ENCODE peak calls at places on chromosomes 4 and X, in ten cellular contexts. One of them, this sample, is unnamed.

GRCh38 chr4:25467843-25468242 is 90.8 kb downstream of the ANAPC4 start:
- DNase-seq in MM.1S: no peak
- DNase-seq in HCT116: no peak
- DNase-seq in K562: no peak
- DNase-seq in fibroblast of lung: no peak
- DNase-seq in mammary epithelial cell: no peak
- DNase-seq in HepG2: no peak
- DNase-seq in GM23248: no peak
- DNase-seq in neural progenitor cell: no peak
- DNase-seq in endothelial cell of umbilical vein: peak
- DNase-seq in this sample: no peak

GRCh38 chr4:163540977-163541376 is 46.5 kb downstream of the TMA16 start:
- DNase-seq in HCT116: no peak
- DNase-seq in fibroblast of lung: peak
- DNase-seq in neural progenitor cell: no peak
- DNase-seq in GM23248: peak
- DNase-seq in K562: no peak
- DNase-seq in MM.1S: no peak
- DNase-seq in HepG2: no peak
- DNase-seq in endothelial cell of umbilical vein: no peak
- DNase-seq in mammary epithelial cell: peak
- DNase-seq in this sample: peak

GRCh38 chrX:155857561-155857960 is 23.6 kb upstream of the VAMP7 start:
- DNase-seq in neural progenitor cell: no peak
- DNase-seq in MM.1S: peak
- DNase-seq in GM23248: peak
- DNase-seq in mammary epithelial cell: no peak
- DNase-seq in HepG2: no peak
- DNase-seq in fibroblast of lung: peak
- DNase-seq in endothelial cell of umbilical vein: no peak
- DNase-seq in K562: no peak
- DNase-seq in HCT116: no peak
- DNase-seq in this sample: no peak

GRCh38 chrX:134671207-134671750 is 13.0 kb upstream of the PLAC1 start:
- DNase-seq in K562: no peak
- DNase-seq in fibroblast of lung: no peak
- DNase-seq in neural progenitor cell: no peak
- DNase-seq in HepG2: no peak
- DNase-seq in MM.1S: no peak
- DNase-seq in HCT116: no peak
- DNase-seq in mammary epithelial cell: no peak
- DNase-seq in endothelial cell of umbilical vein: peak
- DNase-seq in GM23248: no peak
- DNase-seq in this sample: no peak

GRCh38 chrX:9611436-9612145 is 146.7 kb downstream of the TBL1X start:
- DNase-seq in HepG2: peak
- DNase-seq in MM.1S: no peak
- DNase-seq in GM23248: peak
- DNase-seq in K562: no peak
- DNase-seq in mammary epithelial cell: no peak
- DNase-seq in neural progenitor cell: peak
- DNase-seq in HCT116: no peak
- DNase-seq in fibroblast of lung: no peak
- DNase-seq in endothelial cell of umbilical vein: peak
- DNase-seq in this sample: peak

GRCh38 chrX:135484636-135485289 is 35.7 kb upstream of the INTS6L start:
- DNase-seq in fibroblast of lung: peak
- DNase-seq in GM23248: peak
- DNase-seq in K562: peak
- DNase-seq in mammary epithelial cell: peak
- DNase-seq in MM.1S: peak
- DNase-seq in HepG2: peak
- DNase-seq in HCT116: peak
- DNase-seq in neural progenitor cell: peak
- DNase-seq in endothelial cell of umbilical vein: peak
- DNase-seq in this sample: peak

GRCh38 chrX:155148724-155149537 is 67.3 kb upstream of the VBP1 start:
- DNase-seq in HCT116: no peak
- DNase-seq in K562: peak
- DNase-seq in endothelial cell of umbilical vein: peak
- DNase-seq in fibroblast of lung: peak
- DNase-seq in mammary epithelial cell: peak
- DNase-seq in GM23248: peak
- DNase-seq in MM.1S: no peak
- DNase-seq in HepG2: peak
- DNase-seq in neural progenitor cell: peak
- DNase-seq in this sample: no peak

GRCh38 chr4:128876194-128876593 is 66.7 kb downstream of the JADE1 start:
- DNase-seq in GM23248: no peak
- DNase-seq in HCT116: no peak
- DNase-seq in MM.1S: no peak
- DNase-seq in fibroblast of lung: no peak
- DNase-seq in endothelial cell of umbilical vein: no peak
- DNase-seq in neural progenitor cell: no peak
- DNase-seq in mammary epithelial cell: no peak
- DNase-seq in HepG2: no peak
- DNase-seq in K562: no peak
- DNase-seq in this sample: no peak

GRCh38 chrX:123348468-123348867 is 164.4 kb downstream of the GRIA3 start:
- DNase-seq in HCT116: no peak
- DNase-seq in HepG2: no peak
- DNase-seq in MM.1S: no peak
- DNase-seq in fibroblast of lung: no peak
- DNase-seq in GM23248: peak
- DNase-seq in mammary epithelial cell: no peak
- DNase-seq in K562: no peak
- DNase-seq in neural progenitor cell: no peak
- DNase-seq in endothelial cell of umbilical vein: no peak
- DNase-seq in this sample: peak

GRCh38 chrX:112832481-112833095 is 8.0 kb downstream of the AMOT start:
- DNase-seq in HepG2: no peak
- DNase-seq in endothelial cell of umbilical vein: no peak
- DNase-seq in mammary epithelial cell: peak
- DNase-seq in HCT116: peak
- DNase-seq in MM.1S: peak
- DNase-seq in GM23248: peak
- DNase-seq in neural progenitor cell: no peak
- DNase-seq in fibroblast of lung: no peak
- DNase-seq in K562: no peak
- DNase-seq in this sample: peak

DNA sequence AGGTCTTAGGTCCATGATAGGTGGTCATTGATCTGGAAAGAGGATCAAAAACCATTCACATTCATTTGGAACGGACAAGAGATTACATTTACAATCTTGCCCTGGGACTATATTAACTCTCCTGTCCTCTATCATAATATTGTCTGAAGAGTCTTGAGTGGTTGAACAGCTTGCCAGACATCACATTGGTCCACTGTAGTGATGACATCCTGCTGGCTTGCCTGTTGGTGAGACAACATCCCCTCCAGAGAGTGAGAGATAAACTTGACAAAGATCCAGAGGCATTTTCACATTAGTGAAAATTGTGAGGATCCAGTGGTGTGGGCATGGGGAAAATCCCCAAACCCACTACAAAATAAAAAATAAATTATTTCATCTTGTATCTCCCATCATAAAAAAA is 155.7 kb upstream of the LEF1 start:
- DNase-seq in HCT116: no peak
- DNase-seq in K562: no peak
- DNase-seq in MM.1S: no peak
- DNase-seq in GM23248: no peak
- DNase-seq in neural progenitor cell: no peak
- DNase-seq in fibroblast of lung: no peak
- DNase-seq in HepG2: no peak
- DNase-seq in mammary epithelial cell: no peak
- DNase-seq in endothelial cell of umbilical vein: no peak
- DNase-seq in this sample: no peak
- H3K4me2 ChIP-seq in HCT116: no peak
- H3K4me2 ChIP-seq in K562: no peak
- H3K4me2 ChIP-seq in MM.1S: no peak
- H3K4me2 ChIP-seq in GM23248: no peak
- H3K4me2 ChIP-seq in neural progenitor cell: no peak
- H3K4me2 ChIP-seq in fibroblast of lung: no peak
- H3K4me2 ChIP-seq in HepG2: no peak
- H3K4me2 ChIP-seq in mammary epithelial cell: no peak
- H3K4me2 ChIP-seq in endothelial cell of umbilical vein: no peak
- H3K4me2 ChIP-seq in this sample: no peak

GRCh38 chr4:112521123-112522116 is 5.4 kb upstream of the NEUROG2 start:
- DNase-seq in MM.1S: no peak
- DNase-seq in fibroblast of lung: no peak
- DNase-seq in mammary epithelial cell: no peak
- DNase-seq in neural progenitor cell: peak
- DNase-seq in K562: no peak
- DNase-seq in GM23248: no peak
- DNase-seq in HepG2: no peak
- DNase-seq in HCT116: no peak
- DNase-seq in endothelial cell of umbilical vein: no peak
- DNase-seq in this sample: no peak

GRCh38 chr4:112523764-112524505 is 8.0 kb upstream of the NEUROG2 start:
- DNase-seq in MM.1S: peak
- DNase-seq in GM23248: peak
- DNase-seq in neural progenitor cell: peak
- DNase-seq in HCT116: peak
- DNase-seq in fibroblast of lung: no peak
- DNase-seq in HepG2: peak
- DNase-seq in endothelial cell of umbilical vein: no peak
- DNase-seq in K562: peak
- DNase-seq in mammary epithelial cell: peak
- DNase-seq in this sample: no peak

GRCh38 chr4:112522389-112522788 is 6.4 kb upstream of the NEUROG2 start:
- DNase-seq in HepG2: no peak
- DNase-seq in mammary epithelial cell: no peak
- DNase-seq in GM23248: no peak
- DNase-seq in MM.1S: no peak
- DNase-seq in HCT116: no peak
- DNase-seq in fibroblast of lung: no peak
- DNase-seq in endothelial cell of umbilical vein: no peak
- DNase-seq in K562: no peak
- DNase-seq in neural progenitor cell: peak
- DNase-seq in this sample: no peak

GRCh38 chr4:112520598-112521122 is 4.7 kb upstream of the NEUROG2 start:
- DNase-seq in K562: no peak
- DNase-seq in mammary epithelial cell: no peak
- DNase-seq in endothelial cell of umbilical vein: no peak
- DNase-seq in fibroblast of lung: no peak
- DNase-seq in HCT116: no peak
- DNase-seq in HepG2: no peak
- DNase-seq in neural progenitor cell: no peak
- DNase-seq in GM23248: no peak
- DNase-seq in MM.1S: no peak
- DNase-seq in this sample: no peak

GRCh38 chr4:112523008-112523440 is 7.0 kb upstream of the NEUROG2 start:
- DNase-seq in K562: peak
- DNase-seq in neural progenitor cell: peak
- DNase-seq in MM.1S: peak
- DNase-seq in mammary epithelial cell: peak
- DNase-seq in HCT116: no peak
- DNase-seq in fibroblast of lung: peak
- DNase-seq in endothelial cell of umbilical vein: peak
- DNase-seq in GM23248: no peak
- DNase-seq in HepG2: no peak
- DNase-seq in this sample: peak
- TF ChIP-seq EZH2 in K562: no peak
- TF ChIP-seq EZH2 in neural progenitor cell: no peak
- TF ChIP-seq EZH2 in MM.1S: no peak
- TF ChIP-seq EZH2 in mammary epithelial cell: peak
- TF ChIP-seq EZH2 in HCT116: no peak
- TF ChIP-seq EZH2 in fibroblast of lung: no peak
- TF ChIP-seq EZH2 in endothelial cell of umbilical vein: peak
- TF ChIP-seq EZH2 in GM23248: peak
- TF ChIP-seq EZH2 in HepG2: no peak
- TF ChIP-seq EZH2 in this sample: peak

DNA sequence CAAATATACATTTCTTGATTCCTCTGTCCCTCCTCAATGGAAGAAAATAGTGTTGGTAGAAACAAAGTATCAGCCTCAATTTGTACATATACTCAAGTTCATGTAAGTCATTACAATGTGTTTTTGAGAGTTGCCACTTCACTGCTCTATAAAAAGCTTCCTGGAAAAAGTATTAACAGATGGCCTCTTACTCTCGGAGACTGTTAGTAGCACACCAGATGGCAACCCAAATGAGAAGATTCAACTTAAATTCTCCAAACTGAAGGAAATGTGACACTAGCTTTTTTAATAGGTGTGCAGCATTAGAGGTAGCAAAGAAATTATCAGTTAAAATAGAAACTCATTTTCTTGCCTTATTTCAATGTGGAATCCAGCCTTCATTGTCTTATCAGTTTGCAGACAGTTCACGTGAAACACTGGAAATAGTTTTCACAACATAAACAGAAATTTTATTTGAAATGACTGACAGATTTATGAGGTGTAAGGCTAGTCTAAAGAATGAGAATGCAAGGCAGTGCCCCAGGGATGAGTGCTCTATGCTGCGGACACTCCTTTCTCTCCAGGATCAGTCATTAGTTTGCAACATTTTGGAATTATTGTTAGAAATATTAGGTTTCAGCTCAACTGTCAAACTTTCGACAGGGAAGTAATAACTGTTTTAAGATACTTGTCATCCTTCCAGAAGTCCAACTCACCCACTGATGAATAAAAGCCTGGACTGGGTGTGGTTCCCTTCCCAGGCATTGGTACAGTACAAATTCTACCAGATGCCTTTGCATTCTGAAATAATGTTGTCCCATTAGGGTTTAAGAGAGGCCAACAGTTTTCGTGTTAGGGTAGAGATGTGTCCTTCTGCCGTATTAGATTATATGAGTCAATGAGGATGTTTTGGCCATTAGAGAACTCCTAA is 50.9 kb downstream of the IDS start:
- DNase-seq in K562: no peak
- DNase-seq in HCT116: no peak
- DNase-seq in mammary epithelial cell: peak
- DNase-seq in HepG2: no peak
- DNase-seq in endothelial cell of umbilical vein: no peak
- DNase-seq in GM23248: peak
- DNase-seq in MM.1S: no peak
- DNase-seq in neural progenitor cell: no peak
- DNase-seq in fibroblast of lung: peak
- DNase-seq in this sample: no peak
- H3K9ac ChIP-seq in K562: no peak
- H3K9ac ChIP-seq in HCT116: no peak
- H3K9ac ChIP-seq in mammary epithelial cell: no peak
- H3K9ac ChIP-seq in HepG2: no peak
- H3K9ac ChIP-seq in endothelial cell of umbilical vein: no peak
- H3K9ac ChIP-seq in GM23248: no peak
- H3K9ac ChIP-seq in MM.1S: no peak
- H3K9ac ChIP-seq in neural progenitor cell: no peak
- H3K9ac ChIP-seq in fibroblast of lung: no peak
- H3K9ac ChIP-seq in this sample: no peak

DNA sequence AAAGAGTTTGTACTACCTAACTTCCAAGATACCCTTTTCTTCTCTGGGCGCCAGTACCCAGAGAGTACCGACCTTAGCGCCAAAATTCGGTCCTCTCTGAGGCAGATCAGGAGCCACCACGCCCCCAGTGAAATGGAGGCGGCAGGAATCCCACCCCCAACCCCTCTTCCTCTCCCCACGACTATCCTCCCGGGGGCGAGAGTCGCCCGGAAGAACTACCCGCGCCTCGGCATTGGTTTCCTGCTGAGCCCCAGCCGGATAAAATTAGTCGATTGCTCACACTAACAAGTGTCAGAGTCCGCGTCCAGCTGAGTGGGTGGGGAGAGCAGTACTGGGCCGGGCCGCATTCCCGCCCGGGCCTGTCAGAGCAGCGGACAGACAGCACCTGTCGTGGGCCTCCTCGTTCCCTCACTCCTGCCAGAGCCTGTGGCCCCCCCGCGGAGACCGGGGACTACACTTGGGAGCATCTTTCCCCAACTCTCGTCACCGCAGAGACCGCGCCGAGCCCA is 78.7 kb downstream of the RLIM start:
- DNase-seq in neural progenitor cell: peak
- DNase-seq in mammary epithelial cell: peak
- DNase-seq in fibroblast of lung: peak
- DNase-seq in HepG2: peak
- DNase-seq in MM.1S: peak
- DNase-seq in HCT116: no peak
- DNase-seq in K562: peak
- DNase-seq in endothelial cell of umbilical vein: peak
- DNase-seq in GM23248: peak
- DNase-seq in this sample: peak
- H3K4me2 ChIP-seq in neural progenitor cell: peak
- H3K4me2 ChIP-seq in mammary epithelial cell: peak
- H3K4me2 ChIP-seq in fibroblast of lung: peak
- H3K4me2 ChIP-seq in HepG2: peak
- H3K4me2 ChIP-seq in MM.1S: peak
- H3K4me2 ChIP-seq in HCT116: peak
- H3K4me2 ChIP-seq in K562: no peak
- H3K4me2 ChIP-seq in endothelial cell of umbilical vein: peak
- H3K4me2 ChIP-seq in GM23248: peak
- H3K4me2 ChIP-seq in this sample: peak